ENCODE peak calls at places on chromosomes 7 and 10, in five cellular contexts. A is SW480; G is astrocyte of the hippocampus; I is effector CD4-positive, alpha-beta T cell; V is NCI-H345. J is an unnamed sample.

GRCh38 chr10:29648114-29648982 is 13.6 kb upstream of the SVIL start:
- DNase-seq in A (no peak), G (peak), I (peak), V (no peak), J (peak)

GRCh38 chr7:47089068-47089417 is 492.9 kb downstream of the TNS3 start:
- DNase-seq in A (no peak), G (no peak), I (no peak), V (no peak), J (no peak)

GRCh38 chr7:30473903-30474302 is 4.7 kb downstream of the NOD1 start:
- DNase-seq in A (no peak), G (no peak), I (no peak), V (no peak), J (no peak)

GRCh38 chr7:121288894-121289293 is 39.9 kb upstream of the WNT16 start:
- DNase-seq in A (peak), G (peak), I (no peak), V (no peak), J (no peak)

GRCh38 chr7:31815796-31816195 is 128.8 kb downstream of the PPP1R17 start:
- DNase-seq in A (no peak), G (peak), I (no peak), V (no peak), J (no peak)

GRCh38 chr10:69638642-69639041 is 8.6 kb downstream of the FAM241B start:
- DNase-seq in A (no peak), G (no peak), I (no peak), V (no peak), J (no peak)

GRCh38 chr10:67618116-67618515 is 77.9 kb downstream of the CTNNA3 start:
- DNase-seq in A (no peak), G (peak), I (no peak), V (no peak), J (no peak)

GRCh38 chr7:132575336-132575986 is 809 bp downstream of the PLXNA4 start:
- DNase-seq in A (peak), G (peak), I (no peak), V (peak), J (no peak)

GRCh38 chr10:15444105-15445021 is 73.3 kb upstream of the FAM171A1 start:
- DNase-seq in A (no peak), G (no peak), I (no peak), V (no peak), J (no peak)

GRCh38 chr10:102186128-102186527 is 33.9 kb downstream of the NOLC1 start:
- DNase-seq in A (no peak), G (no peak), I (no peak), V (no peak), J (no peak)

GRCh38 chr7:43313628-43314378 is 201.4 kb downstream of the HECW1 start:
- DNase-seq in A (no peak), G (no peak), I (no peak), V (no peak), J (no peak)

GRCh38 chr7:94239661-94240234 is 154.9 kb upstream of the COL1A2 start:
- DNase-seq in A (no peak), G (no peak), I (no peak), V (no peak), J (no peak)

GRCh38 chr10:77291596-77292505 is 345.8 kb downstream of the KCNMA1 start:
- DNase-seq in A (no peak), G (peak), I (no peak), V (no peak), J (no peak)

GRCh38 chr10:120891367-120891766 is 40.2 kb downstream of the WDR11 start:
- DNase-seq in A (no peak), G (no peak), I (no peak), V (no peak), J (no peak)

GRCh38 chr7:85074016-85074415 is 112.8 kb downstream of the SEMA3D start:
- DNase-seq in A (no peak), G (no peak), I (no peak), V (no peak), J (no peak)

GRCh38 chr7:33632840-33633239 is 272.5 kb upstream of the BMPER start:
- DNase-seq in A (no peak), G (no peak), I (no peak), V (no peak), J (no peak)

GRCh38 chr7:136251826-136252225 is 274.7 kb upstream of the MTPN start:
- DNase-seq in A (no peak), G (peak), I (no peak), V (no peak), J (no peak)

GRCh38 chr7:90570373-90570959 is 25.7 kb upstream of the CDK14 start:
- DNase-seq in A (no peak), G (no peak), I (no peak), V (no peak), J (no peak)

GRCh38 chr10:52662255-52662654 is 110.3 kb downstream of the MBL2 start:
- DNase-seq in A (no peak), G (no peak), I (no peak), V (no peak), J (no peak)

GRCh38 chr7:69597278-69598076 is 798 bp upstream of the AUTS2 start:
- DNase-seq in A (no peak), G (peak), I (no peak), V (no peak), J (no peak)

GRCh38 chr10:26556756-26557640 is 118.9 kb downstream of the APBB1IP start:
- DNase-seq in A (peak), G (peak), I (peak), V (peak), J (peak)

GRCh38 chr10:93968452-93969044 is 25.2 kb upstream of the PLCE1 start:
- DNase-seq in A (no peak), G (no peak), I (no peak), V (no peak), J (no peak)

GRCh38 chr7:132771301-132771730 is 195.0 kb upstream of the PLXNA4 start:
- DNase-seq in A (no peak), G (no peak), I (no peak), V (no peak), J (peak)

GRCh38 chr10:29277296-29277695 is 11.6 kb upstream of the LYZL1 start:
- DNase-seq in A (no peak), G (no peak), I (no peak), V (no peak), J (no peak)

GRCh38 chr7:100674441-100675407 is 1.2 kb downstream of the GNB2 start:
- DNase-seq in A (peak), G (peak), I (no peak), V (no peak), J (no peak)

GRCh38 chr10:103659674-103660363 is 166.3 kb downstream of the NEURL1 start:
- DNase-seq in A (peak), G (peak), I (peak), V (peak), J (peak)

GRCh38 chr10:13206091-13206490 is 28.1 kb downstream of the UCMA start:
- DNase-seq in A (no peak), G (no peak), I (no peak), V (no peak), J (no peak)

GRCh38 chr10:86374664-86375063 is 8.1 kb upstream of the GRID1 start:
- DNase-seq in A (no peak), G (no peak), I (no peak), V (no peak), J (no peak)

GRCh38 chr10:5165738-5166137 is 19.2 kb downstream of the AKR1C8 start:
- DNase-seq in A (no peak), G (peak), I (no peak), V (no peak), J (no peak)

GRCh38 chr7:101564778-101565211 is 64.3 kb downstream of the MYL10 start:
- DNase-seq in A (peak), G (no peak), I (no peak), V (no peak), J (no peak)

GRCh38 chr7:30873207-30873606 is 38.4 kb upstream of the AQP1 start:
- DNase-seq in A (no peak), G (no peak), I (no peak), V (no peak), J (no peak)

J was measured in T-cell.